ENCODE peak calls at places on chromosomes 16 and 17, in six cellular contexts. C, Y, S, Q, E and G are unnamed samples.

GRCh38 chr16:81633680-81634379 is 145.3 kb upstream of the PLCG2 start:
- DNase-seq in E (no peak), C (no peak), S (no peak), Q (no peak), Y (no peak), G (no peak)

GRCh38 chr17:43830510-43831145 is 2.3 kb downstream of the MPP3 start:
- DNase-seq in Y (no peak), C (no peak), S (no peak), E (no peak), Q (no peak), G (no peak)

GRCh38 chr16:67372664-67373063 is 20.6 kb downstream of the TPPP3 start:
- DNase-seq in Y (peak; percentile 59), Q (peak; percentile 19), S (peak; percentile 56), E (no peak), C (no peak), G (no peak)

GRCh38 chr17:41521574-41522261 is 3.0 kb upstream of the KRT15 start:
- DNase-seq in Y (peak; percentile 74), Q (peak; percentile 87), S (peak; percentile 67), C (peak; percentile 88), E (no peak), G (no peak)

GRCh38 chr17:75475851-75476250 is 19.4 kb downstream of the TMEM94 start:
- DNase-seq in C (no peak), E (no peak), S (peak; percentile 58), Q (no peak), Y (peak; percentile 9), G (no peak)

GRCh38 chr16:88685156-88686061 is 898 bp downstream of the SNAI3 start:
- DNase-seq in E (no peak), S (peak; percentile 58), C (no peak), Y (peak; percentile 62), Q (peak; percentile 71), G (peak; percentile 71)

GRCh38 chr17:40646791-40647548 is 648 bp downstream of the SMARCE1 start:
- DNase-seq in E (no peak), Q (peak; percentile 1), S (peak; percentile 64), Y (peak; percentile 8), C (no peak), G (peak; percentile 50)

GRCh38 chr17:48610282-48611211 is at the start of gene HOXB7:
- DNase-seq in C (peak; percentile 86), Q (no peak), E (no peak), S (no peak), Y (peak; percentile 48), G (peak; percentile 89)

GRCh38 chr16:59733321-59733720 is 999.2 kb upstream of the GOT2 start:
- DNase-seq in E (no peak), C (no peak), S (no peak), Q (no peak), Y (no peak), G (no peak)

GRCh38 chr16:680967-681745 is 946 bp downstream of the STUB1 start:
- DNase-seq in S (peak; percentile 63), Q (peak; percentile 20), C (no peak), Y (peak; percentile 63), E (no peak), G (no peak)

GRCh38 chr16:30366511-30366910 is 3.8 kb downstream of the TBC1D10B start:
- DNase-seq in E (no peak), Y (no peak), S (no peak), C (no peak), Q (no peak), G (no peak)
- TF ChIP-seq CTCF in E (no peak), Y (no peak), S (no peak), C (no peak), Q (no peak), G (no peak)

DNA sequence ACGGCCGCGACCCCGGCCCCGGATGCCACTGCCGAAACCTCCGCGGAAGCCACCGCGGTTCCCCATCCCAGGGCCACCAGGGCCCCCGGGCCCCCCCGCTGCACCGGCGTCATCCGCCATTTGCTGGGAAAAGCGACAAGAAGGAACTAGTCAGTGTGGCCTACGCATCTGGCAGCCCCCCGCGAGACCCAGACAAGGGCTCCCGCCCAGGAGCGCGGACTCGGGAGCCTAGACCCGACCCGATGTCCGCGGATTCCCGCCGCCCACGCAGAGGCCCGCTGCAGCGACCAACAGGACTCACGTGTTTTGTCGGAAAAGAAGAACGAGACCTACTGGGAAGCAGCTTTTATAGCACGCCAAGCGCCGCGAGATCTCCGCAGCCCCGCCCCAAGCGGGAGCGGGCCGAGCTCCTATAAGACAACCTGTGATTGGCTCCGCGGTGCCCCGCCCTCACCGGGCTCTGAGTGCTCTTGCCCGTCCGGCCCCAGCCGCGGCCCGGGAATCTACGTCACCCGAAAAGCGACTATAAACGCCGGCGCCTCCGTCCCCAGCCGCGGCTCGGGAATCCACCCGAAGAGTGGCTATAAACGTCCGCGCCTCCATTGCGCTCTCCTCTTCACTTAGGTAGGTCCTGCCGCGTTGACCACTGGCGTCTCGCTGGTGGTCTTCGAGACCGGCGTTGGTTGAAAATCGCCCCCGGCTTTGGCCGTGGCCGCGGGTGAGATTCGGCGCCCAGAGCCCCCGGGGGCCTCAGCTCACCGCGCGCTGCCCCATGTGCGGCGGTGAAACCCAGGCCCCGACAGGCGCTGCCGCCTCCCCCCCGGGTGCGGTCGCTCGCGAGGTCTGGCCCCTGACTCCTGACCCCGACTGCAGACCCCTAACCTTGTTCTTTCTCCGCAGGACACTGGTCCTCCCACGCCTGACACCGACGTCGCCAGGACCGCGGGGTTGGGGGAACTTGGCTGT is at the start of gene RPS2:
- DNase-seq in E (peak; percentile 94), Y (peak; percentile 99), S (peak; percentile 99), Q (peak; percentile 99), C (peak; percentile 100), G (peak; percentile 100)
- TF ChIP-seq CTCF in E (no peak), Y (no peak), S (no peak), Q (no peak), C (no peak), G (no peak)

DNA sequence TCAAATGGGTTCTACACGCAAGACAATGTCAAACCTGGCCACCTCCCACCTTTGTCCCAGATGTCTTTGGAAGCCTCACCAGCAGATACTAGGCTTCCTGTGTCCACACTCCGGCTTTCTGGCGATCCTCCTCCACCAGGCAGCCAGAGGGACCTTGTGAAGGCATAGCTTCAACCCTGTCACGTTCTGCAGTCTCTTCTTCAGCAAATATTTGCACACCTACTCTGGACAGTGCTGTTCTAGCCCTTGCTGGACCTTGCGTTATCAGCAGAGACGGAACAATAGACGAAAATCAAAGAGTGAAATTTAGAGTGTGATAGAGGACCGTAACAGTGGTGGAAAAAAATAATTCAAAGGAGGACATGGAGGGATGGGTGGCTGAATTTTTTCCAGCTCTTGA is 38.5 kb upstream of the KIFC3 start:
- DNase-seq in S (no peak), Y (no peak), E (no peak), C (no peak), Q (no peak), G (no peak)
- TF ChIP-seq CTCF in S (no peak), Y (no peak), E (no peak), C (no peak), Q (no peak), G (no peak)

GRCh38 chr16:46852130-46852529 is 21.1 kb upstream of the C16orf87 start:
- DNase-seq in Q (no peak), Y (no peak), S (no peak), E (no peak), C (no peak), G (no peak)

GRCh38 chr16:46850619-46851555 is 19.9 kb upstream of the C16orf87 start:
- DNase-seq in C (no peak), Q (no peak), E (no peak), S (no peak), Y (no peak), G (no peak)

GRCh38 chr16:46855389-46855788 is 24.4 kb upstream of the C16orf87 start:
- DNase-seq in C (no peak), E (no peak), S (no peak), Y (no peak), Q (no peak), G (no peak)

GRCh38 chr16:46854846-46855245 is 23.9 kb upstream of the C16orf87 start:
- DNase-seq in S (no peak), Y (no peak), E (no peak), C (no peak), Q (no peak), G (no peak)

GRCh38 chr16:46853713-46854443 is 22.9 kb upstream of the C16orf87 start:
- DNase-seq in C (no peak), S (peak; percentile 83), E (no peak), Q (peak; percentile 59), Y (peak; percentile 79), G (peak; percentile 79)
- TF ChIP-seq CTCF in C (peak; percentile 66), S (peak; percentile 86), E (peak; percentile 55), Q (peak; percentile 84), Y (peak; percentile 92), G (peak; percentile 88)

GRCh38 chr16:27352026-27352425 is 38.3 kb downstream of the IL4R start:
- DNase-seq in C (no peak), E (no peak), Y (no peak), Q (no peak), S (no peak), G (no peak)

GRCh38 chr16:27353853-27354252 is 40.1 kb downstream of the IL4R start:
- DNase-seq in C (no peak), Q (no peak), S (no peak), E (no peak), Y (no peak), G (no peak)

GRCh38 chr16:27356794-27357193 is 43.0 kb downstream of the IL4R start:
- DNase-seq in E (no peak), C (no peak), S (no peak), Q (no peak), Y (no peak), G (no peak)

GRCh38 chr16:27359051-27359450 is 42.9 kb upstream of the IL21R start:
- DNase-seq in Q (no peak), C (no peak), E (no peak), S (no peak), Y (no peak), G (no peak)

DNA sequence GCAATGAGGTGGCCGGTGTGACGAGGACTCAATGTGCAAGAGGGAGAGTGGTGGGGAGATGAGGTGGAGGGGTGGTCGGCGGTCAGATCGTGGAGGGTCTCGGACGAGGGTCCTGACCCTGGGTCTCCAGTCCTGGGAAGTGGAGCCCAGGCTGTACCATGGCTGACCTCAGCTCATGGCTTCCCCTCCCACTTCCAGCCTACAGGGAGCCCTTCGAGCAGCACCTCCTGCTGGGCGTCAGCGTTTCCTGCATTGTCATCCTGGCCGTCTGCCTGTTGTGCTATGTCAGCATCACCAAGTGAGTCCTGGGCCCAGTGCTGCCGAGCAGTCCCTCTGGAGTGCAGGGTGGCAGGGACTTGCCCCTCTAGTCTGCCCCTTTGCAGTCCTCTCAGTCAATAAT is 41.8 kb downstream of the IL4R start:
- DNase-seq in C (peak; percentile 63), Q (peak; percentile 23), Y (peak; percentile 32), E (no peak), S (peak; percentile 57), G (no peak)
- TF ChIP-seq CTCF in C (no peak), Q (peak; percentile 63), Y (peak; percentile 34), E (peak; percentile 18), S (peak; percentile 48), G (peak; percentile 56)

GRCh38 chr17:29617481-29618271 is 5.0 kb downstream of the CORO6 start:
- DNase-seq in S (peak; percentile 78), Y (peak; percentile 45), E (peak; percentile 46), Q (no peak), C (peak; percentile 92), G (peak; percentile 89)

GRCh38 chr17:29620779-29621500 is 1.8 kb downstream of the CORO6 start:
- DNase-seq in S (no peak), E (no peak), Y (no peak), Q (no peak), C (no peak), G (no peak)

GRCh38 chr17:29620271-29620670 is 2.4 kb downstream of the CORO6 start:
- DNase-seq in Y (no peak), E (no peak), Q (peak; percentile 22), C (no peak), S (no peak), G (no peak)

GRCh38 chr17:29618272-29619065 is 4.2 kb downstream of the CORO6 start:
- DNase-seq in C (peak; percentile 54), Q (no peak), E (no peak), Y (no peak), S (no peak), G (no peak)

GRCh38 chr17:29619251-29619650 is 3.5 kb downstream of the CORO6 start:
- DNase-seq in Y (peak; percentile 33), S (peak; percentile 57), C (no peak), Q (peak; percentile 52), E (no peak), G (no peak)
- TF ChIP-seq CTCF in Y (no peak), S (peak; percentile 45), C (no peak), Q (peak; percentile 63), E (no peak), G (peak; percentile 31)